ENCODE peak calls at places on chromosome 3, in ten cellular contexts. B is left colon; C is sigmoid colon; Z is anterior cingulate cortex; P is stimulated activated CD4-positive, alpha-beta T cell treated with anti-CD3 and anti-CD28 coated beads, Interleukin-15, amount 100 ng/mL, for 1 hour; I is hypothalamus; O is stimulated activated CD8-positive, alpha-beta memory T cell treated with anti-CD3 and anti-CD28 coated beads, Interleukin-7, amount 100 ng/mL, for 48 hours; H is AML-193; S is hippocampal formation; E is GM12865. X is an unnamed sample.

GRCh38 chr3:58526124-58526957 is 10.6 kb downstream of the ACOX2 start:
- DNase-seq in I (no peak), Z (no peak), S (no peak), C (no peak), E (no peak), P (no peak), H (peak; percentile 89), O (no peak), B (no peak), X (peak; percentile 61)

GRCh38 chr3:61018807-61019206 is 232.4 kb downstream of the FHIT start:
- DNase-seq in S (no peak), C (no peak), B (no peak), E (no peak), H (no peak), Z (no peak), O (no peak), I (no peak), P (no peak), X (no peak)

GRCh38 chr3:126752303-126753190 is 48.5 kb downstream of the CHCHD6 start:
- DNase-seq in H (peak; percentile 47), S (peak; percentile 57), O (peak; percentile 4), P (no peak), B (peak; percentile 59), C (peak; percentile 85), Z (peak; percentile 81), I (peak; percentile 60), E (peak; percentile 75), X (peak; percentile 62)

GRCh38 chr3:138768126-138768525 is 66.6 kb downstream of the PIK3CB start:
- DNase-seq in B (no peak), O (no peak), P (no peak), H (no peak), S (no peak), I (no peak), Z (no peak), E (peak; percentile 21), C (no peak), X (peak; percentile 25)

GRCh38 chr3:161406594-161407555 is 35.6 kb upstream of the SPTSSB start:
- DNase-seq in C (no peak), Z (no peak), E (no peak), S (no peak), H (no peak), I (no peak), P (no peak), B (no peak), O (no peak), X (no peak)

GRCh38 chr3:13709706-13710105 is 160.8 kb downstream of the FBLN2 start:
- DNase-seq in H (no peak), C (peak; percentile 37), P (no peak), O (no peak), S (no peak), E (no peak), B (no peak), I (no peak), Z (no peak), X (no peak)

GRCh38 chr3:102183623-102184022 is 251.2 kb upstream of the ZPLD1 start:
- DNase-seq in I (no peak), S (no peak), B (no peak), Z (no peak), P (no peak), O (no peak), H (no peak), E (no peak), C (no peak), X (no peak)

GRCh38 chr3:64351713-64352595 is 126.7 kb upstream of the PRICKLE2 start:
- DNase-seq in E (no peak), O (no peak), C (no peak), I (no peak), Z (no peak), S (no peak), B (no peak), H (no peak), P (no peak), X (peak; percentile 25)

GRCh38 chr3:29275309-29275708 is 5.6 kb upstream of the RBMS3 start:
- DNase-seq in S (no peak), C (peak; percentile 88), E (no peak), H (no peak), B (peak; percentile 59), Z (no peak), I (no peak), P (no peak), O (no peak), X (no peak)

GRCh38 chr3:38117163-38117716 is 19.7 kb downstream of the ACAA1 start:
- DNase-seq in P (no peak), S (no peak), E (no peak), Z (no peak), I (no peak), B (peak; percentile 25), H (no peak), O (no peak), C (peak; percentile 64), X (peak; percentile 45)

GRCh38 chr3:110710605-110711004 is 361.0 kb upstream of the NECTIN3 start:
- DNase-seq in H (no peak), C (no peak), Z (no peak), P (no peak), O (no peak), E (no peak), I (no peak), S (no peak), B (no peak), X (no peak)

GRCh38 chr3:47315069-47315647 is 32.4 kb downstream of the KLHL18 start:
- DNase-seq in H (no peak), C (no peak), O (no peak), I (no peak), B (peak; percentile 25), Z (no peak), E (no peak), P (no peak), S (no peak), X (no peak)

GRCh38 chr3:41987627-41988026 is 25.7 kb upstream of the ULK4 start:
- DNase-seq in B (no peak), P (no peak), E (no peak), S (no peak), O (no peak), I (no peak), H (peak; percentile 65), C (no peak), Z (no peak), X (no peak)

GRCh38 chr3:186991470-186991869 is 61.1 kb downstream of the ST6GAL1 start:
- DNase-seq in C (no peak), Z (no peak), H (no peak), P (no peak), I (no peak), B (no peak), E (no peak), O (no peak), S (no peak), X (no peak)

GRCh38 chr3:9468460-9468859 is 71.0 kb downstream of the SETD5 start:
- DNase-seq in P (no peak), O (no peak), I (no peak), H (no peak), B (no peak), C (no peak), S (no peak), E (no peak), Z (no peak), X (no peak)

GRCh38 chr3:57545636-57546268 is 1.6 kb upstream of the DNAH12 start:
- DNase-seq in I (no peak), H (no peak), Z (peak; percentile 1), B (no peak), P (no peak), E (no peak), O (no peak), S (no peak), C (no peak), X (no peak)

GRCh38 chr3:52245322-52246263 is at the start of gene PPM1M:
- DNase-seq in Z (no peak), H (peak; percentile 60), B (no peak), E (peak; percentile 54), S (no peak), C (peak; percentile 80), P (peak; percentile 42), I (no peak), O (no peak), X (peak; percentile 42)

GRCh38 chr3:99551520-99551919 is 86.9 kb upstream of the COL8A1 start:
- DNase-seq in H (no peak), P (no peak), B (no peak), S (no peak), I (no peak), C (no peak), E (no peak), O (no peak), Z (no peak), X (no peak)

GRCh38 chr3:15923640-15924405 is 126.0 kb upstream of the ANKRD28 start:
- DNase-seq in S (no peak), I (no peak), H (no peak), Z (no peak), B (no peak), E (no peak), C (no peak), O (no peak), P (no peak), X (no peak)

GRCh38 chr3:50657407-50657806 is 17.3 kb upstream of the DOCK3 start:
- DNase-seq in E (no peak), Z (no peak), S (no peak), B (peak; percentile 5), C (no peak), I (no peak), O (no peak), H (no peak), P (no peak), X (no peak)

GRCh38 chr3:5197022-5197421 is 9.5 kb downstream of the EDEM1 start:
- DNase-seq in E (no peak), P (no peak), H (no peak), Z (no peak), B (no peak), I (no peak), C (no peak), O (no peak), S (no peak), X (no peak)

X was measured in ACHN.